ENCODE peak calls at places on chromosome 4, in nine cellular contexts. F is body of pancreas; O is activated CD8-positive, alpha-beta T cell treated with anti-CD3 and anti-CD28 coated beads, Interleukin-2, amount 10 ng/mL, durations not matched to agents 7 days and 5 days; I is gastroesophageal sphincter; V is left lung; J is foreskin keratinocyte; S is lower lobe of right lung; T is pancreas; M is aorta. R is an unnamed sample.

GRCh38 chr4:74501579-74501978 is 56.6 kb downstream of the AREG start:
- ATAC-seq in I (no peak), M (no peak), F (no peak), J (peak; percentile 83), T (no peak), O (no peak), S (no peak), V (no peak), R (no peak)

GRCh38 chr4:177375372-177375771 is 65.7 kb downstream of the NEIL3 start:
- ATAC-seq in F (no peak), J (no peak), I (no peak), O (no peak), M (no peak), V (peak; percentile 52), T (no peak), S (no peak), R (no peak)

GRCh38 chr4:138267835-138268234 is 25.7 kb upstream of the SLC7A11 start:
- ATAC-seq in V (no peak), J (no peak), M (no peak), T (no peak), S (no peak), O (no peak), F (no peak), I (no peak), R (no peak)

GRCh38 chr4:7985072-7985471 is 45.4 kb upstream of the AFAP1 start:
- ATAC-seq in I (no peak), V (no peak), J (no peak), T (no peak), O (no peak), M (no peak), S (no peak), F (no peak), R (no peak)

GRCh38 chr4:139861471-139861870 is 195.9 kb downstream of the MGST2 start:
- ATAC-seq in M (no peak), T (peak; percentile 86), V (no peak), J (no peak), S (no peak), O (no peak), F (peak; percentile 83), I (no peak), R (no peak)

GRCh38 chr4:142164767-142165500 is 528.6 kb downstream of the IL15 start:
- ATAC-seq in J (no peak), F (no peak), I (no peak), T (no peak), M (no peak), S (no peak), V (no peak), O (no peak), R (peak; percentile 34)

GRCh38 chr4:11632488-11632887 is 203.8 kb upstream of the HS3ST1 start:
- ATAC-seq in I (no peak), O (no peak), M (no peak), F (no peak), T (no peak), V (no peak), S (no peak), J (peak; percentile 90), R (no peak)

GRCh38 chr4:146222313-146222712 is 8.0 kb downstream of the REELD1 start:
- ATAC-seq in F (no peak), V (peak; percentile 83), M (no peak), T (no peak), S (peak; percentile 79), J (peak; percentile 81), I (no peak), O (no peak), R (no peak)

GRCh38 chr4:140595065-140595464 is 26.3 kb upstream of the UCP1 start:
- ATAC-seq in I (no peak), O (no peak), S (peak; percentile 86), M (no peak), V (peak; percentile 98), F (peak; percentile 89), T (peak; percentile 99), J (peak; percentile 99), R (no peak)

GRCh38 chr4:159224412-159224811 is 121.5 kb downstream of the RAPGEF2 start:
- ATAC-seq in O (no peak), V (no peak), T (no peak), I (no peak), S (no peak), F (no peak), M (no peak), J (no peak), R (no peak)

GRCh38 chr4:86043755-86044592 is 315.9 kb downstream of the MAPK10 start:
- ATAC-seq in J (peak; percentile 56), T (peak; percentile 89), I (peak; percentile 62), M (peak; percentile 68), F (peak; percentile 68), S (peak; percentile 79), V (peak; percentile 91), O (no peak), R (no peak)

GRCh38 chr4:183158062-183158461 is 59.0 kb downstream of the WWC2 start:
- ATAC-seq in T (no peak), O (no peak), F (no peak), J (no peak), S (no peak), I (peak; percentile 36), M (no peak), V (no peak), R (no peak)

GRCh38 chr4:97453186-97453585 is 690.1 kb downstream of the STPG2 start:
- ATAC-seq in M (no peak), O (no peak), S (no peak), I (no peak), V (no peak), T (no peak), F (no peak), J (no peak), R (no peak)

GRCh38 chr4:23361453-23361852 is 528.4 kb downstream of the PPARGC1A start:
- ATAC-seq in I (no peak), V (no peak), T (no peak), S (no peak), F (no peak), M (no peak), O (no peak), J (no peak), R (no peak)

GRCh38 chr4:175720722-175721121 is 91.3 kb downstream of the GPM6A start:
- ATAC-seq in J (no peak), I (no peak), S (no peak), O (no peak), T (no peak), M (no peak), V (no peak), F (no peak), R (no peak)

GRCh38 chr4:186684889-186685309 is 38.8 kb downstream of the FAT1 start:
- ATAC-seq in O (no peak), T (peak; percentile 78), V (peak; percentile 77), S (peak; percentile 84), J (no peak), M (no peak), F (peak; percentile 76), I (no peak), R (no peak)

GRCh38 chr4:2261110-2261852 is 628 bp downstream of the MXD4 start:
- ATAC-seq in J (peak; percentile 12), I (peak; percentile 27), M (no peak), F (peak; percentile 47), O (peak; percentile 12), V (peak; percentile 23), T (peak; percentile 49), S (peak; percentile 31), R (peak; percentile 27)

GRCh38 chr4:175351473-175351872 is 433.3 kb downstream of the ADAM29 start:
- ATAC-seq in F (no peak), M (no peak), V (no peak), S (no peak), T (no peak), I (no peak), O (no peak), J (no peak), R (no peak)

GRCh38 chr4:169103966-169104412 is 93.9 kb upstream of the CBR4 start:
- ATAC-seq in T (peak; percentile 87), F (peak; percentile 53), S (peak; percentile 34), V (no peak), M (no peak), J (peak; percentile 66), O (no peak), I (no peak), R (no peak)

GRCh38 chr4:85368240-85368639 is 106.7 kb upstream of the ARHGAP24 start:
- ATAC-seq in T (peak; percentile 57), S (no peak), O (no peak), M (no peak), F (no peak), I (no peak), V (no peak), J (no peak), R (no peak)

GRCh38 chr4:3250956-3251690 is 2.2 kb downstream of the MSANTD1 start:
- ATAC-seq in M (no peak), J (no peak), S (peak; percentile 88), F (peak; percentile 22), I (no peak), T (no peak), V (peak; percentile 92), O (peak; percentile 13), R (peak; percentile 78)

GRCh38 chr4:55312491-55313101 is 33.4 kb upstream of the SRD5A3 start:
- ATAC-seq in O (no peak), M (peak; percentile 77), J (peak; percentile 83), T (peak; percentile 86), F (peak; percentile 68), I (peak; percentile 87), V (peak; percentile 84), S (peak; percentile 84), R (peak; percentile 49)

GRCh38 chr4:99868126-99868596 is 26.1 kb downstream of the LAMTOR3 start:
- ATAC-seq in J (peak; percentile 20), I (peak; percentile 60), S (no peak), V (no peak), T (no peak), M (no peak), F (no peak), O (no peak), R (peak; percentile 98)

GRCh38 chr4:25813705-25814104 is 49.1 kb downstream of the SEL1L3 start:
- ATAC-seq in F (peak; percentile 74), I (peak; percentile 75), V (peak; percentile 82), J (peak; percentile 29), O (no peak), M (no peak), S (peak; percentile 91), T (peak; percentile 75), R (no peak)

GRCh38 chr4:125951275-125951887 is 636.6 kb downstream of the FAT4 start:
- ATAC-seq in M (no peak), O (no peak), V (no peak), S (no peak), T (no peak), J (no peak), I (no peak), F (no peak), R (no peak)

GRCh38 chr4:105631818-105632400 is 76.6 kb downstream of the INTS12 start:
- ATAC-seq in I (no peak), O (no peak), T (no peak), V (no peak), M (no peak), J (peak; percentile 13), F (peak; percentile 31), S (no peak), R (no peak)

GRCh38 chr4:81314196-81314896 is 99.3 kb upstream of the PRKG2 start:
- ATAC-seq in V (peak; percentile 50), F (peak; percentile 89), S (peak; percentile 61), J (peak; percentile 20), M (no peak), I (peak; percentile 34), O (no peak), T (peak; percentile 92), R (no peak)

GRCh38 chr4:60992037-60992436 is 208.1 kb upstream of the ADGRL3 start:
- ATAC-seq in S (no peak), I (no peak), T (no peak), V (no peak), O (no peak), F (no peak), M (no peak), J (peak; percentile 86), R (no peak)

R was measured in activated T-helper 17 cell treated with anti-CD3 and anti-CD28 coated beads, Interleukin-2, amount 50 U/mL, for 72 hours.